ENCODE peak calls at places on chromosome 22, in eight cellular contexts. J is ascending aorta; O is A549; I is CD8-positive, alpha-beta T cell; Y is heart right ventricle; P is WERI-Rb-1; U is fibroblast of lung; D is IMR-90. N is an unnamed sample.

GRCh38 chr22:24107668-24108067 is 73.6 kb upstream of the SUSD2 start:
- DNase-seq in J (peak; percentile 38), O (no peak), I (no peak), Y (peak; percentile 87), P (no peak), U (peak; percentile 92), D (peak; percentile 90), N (no peak)

GRCh38 chr22:35484651-35485372 is 55.8 kb upstream of the RASD2 start:
- DNase-seq in J (no peak), O (no peak), I (no peak), Y (no peak), P (no peak), U (peak; percentile 22), D (peak; percentile 71), N (no peak)

GRCh38 chr22:35189559-35189958 is 67.7 kb upstream of the HMGXB4 start:
- DNase-seq in J (no peak), O (no peak), I (no peak), Y (no peak), P (no peak), U (no peak), D (no peak), N (no peak)

GRCh38 chr22:44582016-44582415 is 84.0 kb upstream of the RTL6 start:
- DNase-seq in J (no peak), O (no peak), I (no peak), Y (no peak), P (no peak), U (no peak), D (no peak), N (no peak)

GRCh38 chr22:24326266-24326665 is 55.6 kb downstream of the SPECC1L start:
- DNase-seq in J (no peak), O (no peak), I (no peak), Y (no peak), P (peak; percentile 65), U (no peak), D (no peak), N (peak; percentile 35)

GRCh38 chr22:44979154-44979553 is 30.7 kb downstream of the PHF21B start:
- DNase-seq in J (no peak), O (no peak), I (no peak), Y (no peak), P (no peak), U (no peak), D (no peak), N (no peak)

GRCh38 chr22:23698673-23699235 is 7.9 kb downstream of the RGL4 start:
- DNase-seq in J (no peak), O (no peak), I (no peak), Y (no peak), P (no peak), U (no peak), D (peak; percentile 37), N (no peak)

GRCh38 chr22:30325724-30326703 is 727 bp downstream of the TBC1D10A start:
- DNase-seq in J (no peak), O (no peak), I (no peak), Y (peak; percentile 35), P (peak; percentile 46), U (no peak), D (no peak), N (no peak)

DNA sequence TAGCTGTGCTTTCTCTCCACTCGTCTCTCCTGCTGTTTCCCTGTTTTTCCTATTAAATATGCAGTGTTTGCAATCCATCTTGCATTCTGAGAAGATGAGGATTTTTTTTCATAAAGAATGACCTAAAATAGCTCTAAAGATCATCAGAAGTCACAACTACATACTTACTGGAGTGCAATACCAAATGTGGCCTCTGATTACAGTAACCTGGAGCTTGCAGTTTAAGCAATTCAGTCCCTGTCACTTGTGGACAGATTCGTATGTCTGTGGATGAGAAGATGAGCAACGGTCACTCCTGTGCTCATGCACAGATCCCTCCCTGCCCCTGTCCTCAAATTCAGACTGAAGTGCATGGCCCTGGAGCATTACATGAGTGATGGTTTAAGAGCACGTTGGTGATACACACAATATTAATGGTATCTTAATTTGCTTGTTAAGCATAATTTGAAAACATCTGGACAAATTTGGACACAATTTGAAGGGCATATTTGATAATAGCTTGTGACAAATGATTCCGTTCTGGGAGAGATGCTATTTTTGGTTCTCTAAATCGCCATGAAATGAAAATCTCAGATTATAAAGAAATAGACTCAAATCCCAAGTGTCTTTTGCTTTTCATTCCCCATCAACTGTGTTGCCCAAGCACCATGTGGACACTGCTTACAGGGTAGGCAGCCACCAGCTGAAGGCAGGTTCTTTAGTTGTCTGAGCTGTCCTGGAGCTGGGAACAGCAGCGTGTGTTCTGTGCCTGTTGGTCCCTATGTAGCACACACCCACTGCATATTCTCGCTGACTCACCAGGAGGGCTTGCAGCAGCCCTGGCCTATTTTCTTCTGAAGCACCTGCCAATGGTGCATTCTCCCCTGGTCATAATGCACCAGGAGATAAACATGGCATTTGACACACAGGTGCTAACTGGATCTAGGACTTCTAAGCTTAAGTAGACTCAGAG is 32.6 kb upstream of the PRAME start:
- DNase-seq in J (no peak), O (no peak), I (no peak), Y (no peak), P (no peak), U (no peak), D (peak; percentile 13), N (no peak)
- TF ChIP-seq CTCF in J (no peak), O (no peak), I (no peak), Y (no peak), P (no peak), U (peak; percentile 19), D (no peak), N (no peak)

GRCh38 chr22:37045958-37046357 is 5.6 kb upstream of the KCTD17 start:
- DNase-seq in J (no peak), O (peak; percentile 32), I (no peak), Y (no peak), P (no peak), U (peak; percentile 28), D (peak; percentile 62), N (no peak)

GRCh38 chr22:37046589-37046988 is 5.0 kb upstream of the KCTD17 start:
- DNase-seq in J (no peak), O (no peak), I (no peak), Y (no peak), P (no peak), U (no peak), D (no peak), N (no peak)

GRCh38 chr22:37043214-37043827 is 8.2 kb upstream of the KCTD17 start:
- DNase-seq in J (no peak), O (no peak), I (no peak), Y (no peak), P (peak; percentile 50), U (no peak), D (no peak), N (no peak)

GRCh38 chr22:37044634-37045625 is 6.6 kb upstream of the KCTD17 start:
- DNase-seq in J (no peak), O (no peak), I (no peak), Y (no peak), P (no peak), U (no peak), D (peak; percentile 7), N (no peak)

DNA sequence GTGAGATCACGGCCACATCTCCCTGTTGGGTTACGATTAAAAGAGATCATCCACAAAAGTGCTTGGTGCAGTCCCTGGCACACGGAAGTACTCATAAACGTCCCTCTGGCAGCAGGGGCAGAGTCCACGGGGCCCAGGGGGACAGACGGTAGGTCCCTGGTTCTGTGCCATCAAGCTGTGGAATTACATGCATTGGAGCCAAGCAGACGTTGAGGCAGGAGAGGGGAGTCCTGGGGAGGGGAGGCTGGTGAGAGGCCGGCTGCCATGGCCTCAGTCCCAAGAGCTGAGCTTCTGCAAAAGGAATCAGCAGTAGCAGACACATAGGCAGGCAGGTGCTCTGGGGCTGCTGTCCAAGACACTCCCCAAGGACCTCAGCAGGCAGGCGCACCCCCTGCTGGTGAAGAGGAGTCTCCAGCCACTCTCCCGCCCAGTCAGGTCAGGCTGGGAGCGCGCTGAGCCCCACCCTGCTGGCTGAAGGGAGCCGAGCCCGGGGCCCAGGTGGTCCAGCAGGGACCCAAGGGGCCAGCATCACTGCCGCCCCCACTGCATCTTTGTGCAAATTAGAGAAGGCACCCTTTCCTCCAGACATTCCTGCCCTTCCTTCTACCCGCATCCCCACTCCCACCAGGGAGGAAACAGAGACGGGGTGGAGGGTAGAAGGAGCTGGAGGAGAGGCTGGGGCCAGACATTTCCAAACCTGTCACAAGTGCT is 7.6 kb upstream of the KCTD17 start:
- DNase-seq in J (no peak), O (peak; percentile 86), I (peak; percentile 33), Y (peak; percentile 50), P (peak; percentile 89), U (peak; percentile 33), D (peak; percentile 28), N (peak; percentile 35)
- TF ChIP-seq CTCF in J (no peak), O (peak; percentile 59), I (no peak), Y (peak; percentile 66), P (peak; percentile 94), U (peak; percentile 53), D (peak; percentile 38), N (peak; percentile 53)

DNA sequence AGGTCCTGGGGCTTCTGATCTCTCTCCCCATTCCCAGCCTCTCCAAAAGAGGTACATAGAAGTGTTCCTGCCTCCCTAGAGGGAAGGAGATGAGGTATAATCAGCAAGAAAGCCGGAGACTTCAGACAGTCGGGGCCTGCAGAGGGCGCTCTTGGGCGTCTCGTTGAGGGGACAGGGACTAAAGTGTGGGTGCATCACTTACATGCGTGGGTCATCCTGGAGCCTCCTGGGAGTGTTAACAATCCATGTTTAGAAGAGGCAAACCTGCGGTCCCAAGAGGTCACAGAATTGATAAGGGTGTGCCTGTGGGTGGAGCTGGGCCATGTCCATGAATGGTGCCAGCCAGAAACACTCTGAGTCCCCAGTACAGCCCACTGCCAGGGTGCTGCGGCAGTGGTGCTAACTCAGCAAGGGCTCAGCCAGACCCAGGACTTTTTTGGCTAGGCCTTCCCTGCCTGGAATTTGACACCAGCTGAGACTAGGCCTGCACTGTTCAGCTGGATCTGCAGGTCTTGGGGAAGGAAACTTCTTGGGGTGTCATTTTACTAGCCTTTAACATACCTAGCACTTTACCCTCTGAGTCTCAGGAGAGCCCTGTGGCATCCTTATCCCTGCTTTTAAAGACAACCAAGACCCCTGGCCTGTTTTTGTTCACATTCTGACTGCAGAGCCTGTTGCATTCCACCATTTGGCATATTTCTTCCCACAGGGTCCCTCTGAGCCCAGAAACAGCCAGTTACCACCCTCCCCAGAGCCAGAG is 5.5 kb downstream of the YDJC start:
- DNase-seq in J (no peak), O (no peak), I (peak; percentile 44), Y (no peak), P (peak; percentile 66), U (peak; percentile 38), D (peak; percentile 23), N (no peak)
- TF ChIP-seq CTCF in J (no peak), O (peak; percentile 52), I (peak; percentile 55), Y (peak; percentile 41), P (peak; percentile 75), U (peak; percentile 59), D (peak; percentile 42), N (peak; percentile 33)

GRCh38 chr22:36493690-36494110 is 12.3 kb upstream of the TXN2 start:
- DNase-seq in J (no peak), O (no peak), I (no peak), Y (peak; percentile 48), P (no peak), U (no peak), D (no peak), N (no peak)

DNA sequence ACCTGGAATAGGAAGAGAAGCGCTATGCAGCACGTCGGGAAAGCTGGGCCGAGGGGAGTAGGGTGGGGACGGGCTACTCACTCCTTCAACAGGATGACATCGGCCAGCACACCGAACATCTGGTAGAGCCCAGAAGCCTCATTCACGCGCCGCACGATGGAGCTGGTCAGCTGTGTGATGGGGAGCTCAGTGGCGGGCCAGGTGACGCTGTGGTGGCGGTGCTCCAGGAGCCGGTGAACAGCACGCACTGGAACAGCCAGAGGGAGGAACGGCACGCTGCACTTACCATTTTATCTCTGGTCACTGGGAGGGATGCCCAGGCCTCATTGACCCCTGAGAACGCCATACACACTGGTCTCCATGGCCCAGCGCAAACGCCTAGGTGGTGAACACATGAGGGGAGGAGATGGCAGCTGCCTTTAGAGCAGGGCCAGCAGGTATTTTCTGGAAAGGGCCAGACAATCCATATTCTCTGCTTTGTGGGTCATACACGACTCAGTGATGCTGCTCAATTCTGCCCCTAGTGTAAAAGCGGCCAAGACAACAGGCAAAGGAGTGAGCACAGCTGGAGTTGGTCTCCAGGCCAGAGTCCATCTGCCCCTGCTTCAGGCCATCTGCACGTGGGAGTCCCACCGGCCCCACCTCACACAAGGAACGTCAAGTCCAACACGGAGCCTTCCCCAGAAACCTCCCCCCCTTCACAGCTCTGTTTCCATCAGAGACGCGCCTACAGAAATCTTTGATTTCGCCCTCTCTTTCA is 8.8 kb downstream of the FOXRED2 start:
- DNase-seq in J (no peak), O (no peak), I (no peak), Y (no peak), P (peak; percentile 14), U (no peak), D (no peak), N (no peak)
- TF ChIP-seq CTCF in J (no peak), O (no peak), I (no peak), Y (no peak), P (peak; percentile 12), U (no peak), D (no peak), N (no peak)

N was measured in D721Med.